ENCODE peak calls at places on chromosome 15, in nine cellular contexts. One of them, this sample, is unnamed.
A peak's percentile ranks its signal among the peaks of the same experiment; 100 is the strongest.

GRCh38 chr15:81642451-81642990 is 268.5 kb upstream of the TMC3 start:
- DNase-seq in transverse colon: no peak
- DNase-seq in M059J: no peak
- DNase-seq in stimulated activated CD8-positive, alpha-beta memory T cell treated with anti-CD3 and anti-CD28 coated beads, Interleukin-4, amount 100 ng/mL, for 24 hours: no peak
- DNase-seq in cardiac fibroblast: no peak
- DNase-seq in uterus: no peak
- DNase-seq in NCI-H1092: no peak
- DNase-seq in AG10803: peak; percentile 13
- DNase-seq in NAMALWA: no peak
- DNase-seq in this sample: no peak

GRCh38 chr15:43441316-43441715 is 51.6 kb downstream of the TP53BP1 start:
- DNase-seq in NCI-H1092: no peak
- DNase-seq in uterus: no peak
- DNase-seq in stimulated activated CD8-positive, alpha-beta memory T cell treated with anti-CD3 and anti-CD28 coated beads, Interleukin-4, amount 100 ng/mL, for 24 hours: no peak
- DNase-seq in transverse colon: no peak
- DNase-seq in NAMALWA: peak; percentile 48
- DNase-seq in M059J: peak; percentile 72
- DNase-seq in AG10803: peak; percentile 64
- DNase-seq in cardiac fibroblast: peak; percentile 65
- DNase-seq in this sample: no peak

GRCh38 chr15:94070341-94071275 is 160.8 kb upstream of the MCTP2 start:
- DNase-seq in M059J: peak; percentile 60
- DNase-seq in AG10803: peak; percentile 55
- DNase-seq in cardiac fibroblast: no peak
- DNase-seq in uterus: peak; percentile 25
- DNase-seq in NAMALWA: no peak
- DNase-seq in NCI-H1092: no peak
- DNase-seq in transverse colon: peak; percentile 25
- DNase-seq in stimulated activated CD8-positive, alpha-beta memory T cell treated with anti-CD3 and anti-CD28 coated beads, Interleukin-4, amount 100 ng/mL, for 24 hours: no peak
- DNase-seq in this sample: no peak

GRCh38 chr15:65791335-65792129 is 561 bp downstream of the DENND4A start:
- DNase-seq in uterus: peak; percentile 68
- DNase-seq in NAMALWA: no peak
- DNase-seq in cardiac fibroblast: peak; percentile 46
- DNase-seq in transverse colon: peak; percentile 67
- DNase-seq in NCI-H1092: peak; percentile 30
- DNase-seq in M059J: peak; percentile 51
- DNase-seq in AG10803: no peak
- DNase-seq in stimulated activated CD8-positive, alpha-beta memory T cell treated with anti-CD3 and anti-CD28 coated beads, Interleukin-4, amount 100 ng/mL, for 24 hours: peak; percentile 20
- DNase-seq in this sample: no peak

GRCh38 chr15:75578948-75579908 is at the start of gene PTPN9:
- DNase-seq in uterus: peak; percentile 84
- DNase-seq in cardiac fibroblast: peak; percentile 72
- DNase-seq in stimulated activated CD8-positive, alpha-beta memory T cell treated with anti-CD3 and anti-CD28 coated beads, Interleukin-4, amount 100 ng/mL, for 24 hours: peak; percentile 60
- DNase-seq in M059J: peak; percentile 71
- DNase-seq in transverse colon: peak; percentile 85
- DNase-seq in NCI-H1092: peak; percentile 65
- DNase-seq in AG10803: peak; percentile 69
- DNase-seq in NAMALWA: peak; percentile 83
- DNase-seq in this sample: no peak

GRCh38 chr15:59244337-59244736 is 37.7 kb downstream of the LDHAL6B start:
- DNase-seq in uterus: no peak
- DNase-seq in transverse colon: no peak
- DNase-seq in M059J: no peak
- DNase-seq in cardiac fibroblast: no peak
- DNase-seq in stimulated activated CD8-positive, alpha-beta memory T cell treated with anti-CD3 and anti-CD28 coated beads, Interleukin-4, amount 100 ng/mL, for 24 hours: no peak
- DNase-seq in AG10803: no peak
- DNase-seq in NAMALWA: no peak
- DNase-seq in NCI-H1092: no peak
- DNase-seq in this sample: no peak

GRCh38 chr15:90009301-90010063 is 8.4 kb downstream of the ZNF710 start:
- DNase-seq in uterus: no peak
- DNase-seq in cardiac fibroblast: no peak
- DNase-seq in transverse colon: peak; percentile 9
- DNase-seq in AG10803: no peak
- DNase-seq in M059J: no peak
- DNase-seq in stimulated activated CD8-positive, alpha-beta memory T cell treated with anti-CD3 and anti-CD28 coated beads, Interleukin-4, amount 100 ng/mL, for 24 hours: no peak
- DNase-seq in NCI-H1092: no peak
- DNase-seq in NAMALWA: no peak
- DNase-seq in this sample: no peak

GRCh38 chr15:75335705-75336355 is at the start of gene COMMD4:
- DNase-seq in AG10803: peak; percentile 95
- DNase-seq in stimulated activated CD8-positive, alpha-beta memory T cell treated with anti-CD3 and anti-CD28 coated beads, Interleukin-4, amount 100 ng/mL, for 24 hours: peak; percentile 74
- DNase-seq in NCI-H1092: peak; percentile 89
- DNase-seq in uterus: peak; percentile 95
- DNase-seq in cardiac fibroblast: peak; percentile 96
- DNase-seq in NAMALWA: peak; percentile 91
- DNase-seq in M059J: peak; percentile 94
- DNase-seq in transverse colon: peak; percentile 96
- DNase-seq in this sample: peak; percentile 85

GRCh38 chr15:94453227-94453626 is 221.9 kb downstream of the MCTP2 start:
- DNase-seq in uterus: no peak
- DNase-seq in NCI-H1092: no peak
- DNase-seq in NAMALWA: no peak
- DNase-seq in M059J: peak; percentile 1
- DNase-seq in cardiac fibroblast: no peak
- DNase-seq in transverse colon: no peak
- DNase-seq in stimulated activated CD8-positive, alpha-beta memory T cell treated with anti-CD3 and anti-CD28 coated beads, Interleukin-4, amount 100 ng/mL, for 24 hours: no peak
- DNase-seq in AG10803: no peak
- DNase-seq in this sample: no peak

GRCh38 chr15:101489633-101490407 is at the start of gene PCSK6:
- DNase-seq in uterus: no peak
- DNase-seq in transverse colon: peak; percentile 57
- DNase-seq in stimulated activated CD8-positive, alpha-beta memory T cell treated with anti-CD3 and anti-CD28 coated beads, Interleukin-4, amount 100 ng/mL, for 24 hours: no peak
- DNase-seq in cardiac fibroblast: no peak
- DNase-seq in AG10803: no peak
- DNase-seq in M059J: no peak
- DNase-seq in NCI-H1092: no peak
- DNase-seq in NAMALWA: no peak
- DNase-seq in this sample: no peak

GRCh38 chr15:38085931-38086562 is 151.6 kb downstream of the TMCO5A start:
- DNase-seq in cardiac fibroblast: no peak
- DNase-seq in uterus: no peak
- DNase-seq in NCI-H1092: no peak
- DNase-seq in AG10803: peak; percentile 66
- DNase-seq in M059J: peak; percentile 56
- DNase-seq in transverse colon: no peak
- DNase-seq in NAMALWA: no peak
- DNase-seq in stimulated activated CD8-positive, alpha-beta memory T cell treated with anti-CD3 and anti-CD28 coated beads, Interleukin-4, amount 100 ng/mL, for 24 hours: no peak
- DNase-seq in this sample: no peak